ENCODE peak calls at places on chromosome 17, in six cellular contexts. One of them, this sample, is unnamed.

GRCh38 chr17:7294614-7295153 is at the start of gene YBX2:
- DNase-seq in esophagus squamous epithelium: no peak
- DNase-seq in left ventricle myocardium inferior: peak; percentile 64
- DNase-seq in psoas muscle: peak; percentile 81
- DNase-seq in breast epithelium: peak; percentile 77
- DNase-seq in cardiac muscle cell: peak; percentile 96
- DNase-seq in this sample: peak; percentile 67

GRCh38 chr17:75345514-75346167 is 56.4 kb upstream of the SLC25A19 start:
- DNase-seq in esophagus squamous epithelium: no peak
- DNase-seq in left ventricle myocardium inferior: no peak
- DNase-seq in psoas muscle: no peak
- DNase-seq in breast epithelium: no peak
- DNase-seq in cardiac muscle cell: no peak
- DNase-seq in this sample: no peak

GRCh38 chr17:41393294-41393693 is 4.1 kb downstream of the KRT31 start:
- DNase-seq in esophagus squamous epithelium: no peak
- DNase-seq in left ventricle myocardium inferior: no peak
- DNase-seq in psoas muscle: no peak
- DNase-seq in breast epithelium: no peak
- DNase-seq in cardiac muscle cell: peak; percentile 27
- DNase-seq in this sample: no peak

GRCh38 chr17:81309140-81309858 is 14.2 kb upstream of the SLC38A10 start:
- DNase-seq in esophagus squamous epithelium: no peak
- DNase-seq in left ventricle myocardium inferior: peak; percentile 93
- DNase-seq in psoas muscle: peak; percentile 96
- DNase-seq in breast epithelium: peak; percentile 85
- DNase-seq in cardiac muscle cell: peak; percentile 79
- DNase-seq in this sample: peak; percentile 92

GRCh38 chr17:40072481-40073346 is 9.9 kb downstream of the THRA start:
- DNase-seq in esophagus squamous epithelium: no peak
- DNase-seq in left ventricle myocardium inferior: no peak
- DNase-seq in psoas muscle: no peak
- DNase-seq in breast epithelium: no peak
- DNase-seq in cardiac muscle cell: peak; percentile 45
- DNase-seq in this sample: no peak

GRCh38 chr17:50129303-50129945 is 536 bp downstream of the SAMD14 start:
- DNase-seq in esophagus squamous epithelium: no peak
- DNase-seq in left ventricle myocardium inferior: no peak
- DNase-seq in psoas muscle: no peak
- DNase-seq in breast epithelium: no peak
- DNase-seq in cardiac muscle cell: no peak
- DNase-seq in this sample: no peak

GRCh38 chr17:29042679-29043538 is at the start of gene PIPOX:
- DNase-seq in esophagus squamous epithelium: no peak
- DNase-seq in left ventricle myocardium inferior: no peak
- DNase-seq in psoas muscle: no peak
- DNase-seq in breast epithelium: no peak
- DNase-seq in cardiac muscle cell: peak; percentile 85
- DNase-seq in this sample: peak; percentile 65

GRCh38 chr17:8670486-8670885 is 40.0 kb upstream of the MYH10 start:
- DNase-seq in esophagus squamous epithelium: no peak
- DNase-seq in left ventricle myocardium inferior: no peak
- DNase-seq in psoas muscle: no peak
- DNase-seq in breast epithelium: no peak
- DNase-seq in cardiac muscle cell: no peak
- DNase-seq in this sample: no peak

GRCh38 chr17:78541488-78542237 is 35.5 kb downstream of the DNAH17 start:
- DNase-seq in esophagus squamous epithelium: no peak
- DNase-seq in left ventricle myocardium inferior: no peak
- DNase-seq in psoas muscle: no peak
- DNase-seq in breast epithelium: no peak
- DNase-seq in cardiac muscle cell: no peak
- DNase-seq in this sample: peak; percentile 57

DNA sequence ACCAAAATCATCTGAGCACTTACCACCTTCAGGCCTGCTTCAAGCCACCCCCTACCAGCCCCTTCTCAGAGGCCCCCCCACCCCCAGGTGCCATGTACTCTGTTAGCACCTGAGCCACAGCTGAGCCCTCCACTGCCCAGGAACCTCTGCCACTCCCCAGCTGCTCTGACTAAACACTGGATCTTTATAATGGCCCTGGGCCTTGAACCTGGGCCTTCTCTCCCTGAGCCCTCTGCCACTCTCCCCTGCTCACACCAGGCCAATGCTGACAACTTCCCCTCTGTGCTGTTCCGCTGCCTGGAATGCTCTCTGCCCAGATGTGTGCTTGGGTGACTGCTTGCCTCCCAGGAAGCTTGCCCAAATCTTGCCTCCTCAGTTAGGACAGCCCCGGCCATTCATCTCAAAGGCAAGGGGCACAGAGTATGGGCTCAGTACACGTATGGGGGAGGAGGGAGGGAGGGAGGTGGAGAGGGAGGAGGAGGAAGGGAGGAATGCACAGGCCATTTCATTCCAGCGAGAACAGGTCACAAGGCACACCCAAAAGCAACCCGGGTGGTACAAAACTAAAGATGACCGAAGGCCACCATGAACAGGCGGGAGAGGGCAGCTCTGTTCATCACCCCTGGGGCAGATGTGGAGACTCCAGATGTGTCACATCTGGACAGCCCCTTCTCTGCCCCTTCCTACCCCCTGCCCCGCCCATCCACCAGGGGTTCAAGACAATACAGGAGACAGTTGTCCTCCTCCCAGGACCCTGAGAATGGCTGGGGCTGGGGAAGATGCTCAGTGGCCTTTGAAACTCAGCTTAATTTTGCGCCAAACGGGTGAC is 15.3 kb upstream of the TNFRSF13B start:
- DNase-seq in esophagus squamous epithelium: no peak
- DNase-seq in left ventricle myocardium inferior: no peak
- DNase-seq in psoas muscle: no peak
- DNase-seq in breast epithelium: no peak
- DNase-seq in cardiac muscle cell: no peak
- DNase-seq in this sample: no peak
- H3K4me1 ChIP-seq in esophagus squamous epithelium: no peaks in the 10 kb centered on the region
- H3K4me1 ChIP-seq in left ventricle myocardium inferior: peaks cover 18% of the 10 kb centered on the region
- H3K4me1 ChIP-seq in psoas muscle: no peaks in the 10 kb centered on the region
- H3K4me1 ChIP-seq in breast epithelium: no peaks in the 10 kb centered on the region
- H3K4me1 ChIP-seq in cardiac muscle cell: no peaks in the 10 kb centered on the region
- H3K4me1 ChIP-seq in this sample: no peaks in the 10 kb centered on the region

DNA sequence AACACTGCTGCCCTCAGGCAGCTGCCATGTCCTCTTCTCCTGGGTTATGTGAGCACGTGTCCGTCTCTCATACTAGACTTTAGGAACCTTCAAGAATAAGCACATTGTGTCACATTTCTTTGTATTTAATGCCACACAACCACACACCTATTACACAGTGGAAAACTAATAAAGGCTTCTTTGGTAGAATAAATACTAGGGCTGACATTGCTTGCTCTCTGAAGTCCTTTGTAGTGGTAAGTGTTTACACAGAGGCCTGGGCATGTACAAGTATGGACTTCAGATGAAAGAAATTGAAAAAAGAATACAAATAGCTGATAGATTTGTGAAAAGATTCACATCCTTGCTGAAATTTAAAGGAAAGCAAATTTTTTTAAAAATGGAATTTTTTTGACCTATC is 188.1 kb upstream of the CCL2 start:
- DNase-seq in esophagus squamous epithelium: no peak
- DNase-seq in left ventricle myocardium inferior: no peak
- DNase-seq in psoas muscle: no peak
- DNase-seq in breast epithelium: no peak
- DNase-seq in cardiac muscle cell: no peak
- DNase-seq in this sample: no peak
- H3K27ac ChIP-seq in esophagus squamous epithelium: peak overlapping the region; percentile 39
- H3K27ac ChIP-seq in left ventricle myocardium inferior: no peak overlapping the region
- H3K27ac ChIP-seq in psoas muscle: no peak overlapping the region
- H3K27ac ChIP-seq in breast epithelium: no peak overlapping the region
- H3K27ac ChIP-seq in cardiac muscle cell: no peak overlapping the region
- H3K27ac ChIP-seq in this sample: no peak overlapping the region

GRCh38 chr17:62398891-62399290 is 18.5 kb downstream of the EFCAB3 start:
- DNase-seq in esophagus squamous epithelium: no peak
- DNase-seq in left ventricle myocardium inferior: no peak
- DNase-seq in psoas muscle: no peak
- DNase-seq in breast epithelium: no peak
- DNase-seq in cardiac muscle cell: no peak
- DNase-seq in this sample: no peak
- H3K4me3 ChIP-seq in esophagus squamous epithelium: no peak overlapping the region
- H3K4me3 ChIP-seq in left ventricle myocardium inferior: no peak overlapping the region
- H3K4me3 ChIP-seq in psoas muscle: no peak overlapping the region
- H3K4me3 ChIP-seq in breast epithelium: no peak overlapping the region
- H3K4me3 ChIP-seq in cardiac muscle cell: no peak overlapping the region
- H3K4me3 ChIP-seq in this sample: no peak overlapping the region

GRCh38 chr17:1108560-1108809 is 71.3 kb downstream of the ABR start:
- DNase-seq in esophagus squamous epithelium: no peak
- DNase-seq in left ventricle myocardium inferior: no peak
- DNase-seq in psoas muscle: no peak
- DNase-seq in breast epithelium: no peak
- DNase-seq in cardiac muscle cell: no peak
- DNase-seq in this sample: no peak

GRCh38 chr17:1100382-1100781 is 79.4 kb downstream of the ABR start:
- DNase-seq in esophagus squamous epithelium: no peak
- DNase-seq in left ventricle myocardium inferior: no peak
- DNase-seq in psoas muscle: no peak
- DNase-seq in breast epithelium: no peak
- DNase-seq in cardiac muscle cell: no peak
- DNase-seq in this sample: peak; percentile 64

GRCh38 chr17:1107083-1107776 is 72.6 kb downstream of the ABR start:
- DNase-seq in esophagus squamous epithelium: no peak
- DNase-seq in left ventricle myocardium inferior: no peak
- DNase-seq in psoas muscle: no peak
- DNase-seq in breast epithelium: no peak
- DNase-seq in cardiac muscle cell: no peak
- DNase-seq in this sample: no peak

GRCh38 chr17:1107777-1108559 is 71.8 kb downstream of the ABR start:
- DNase-seq in esophagus squamous epithelium: no peak
- DNase-seq in left ventricle myocardium inferior: no peak
- DNase-seq in psoas muscle: no peak
- DNase-seq in breast epithelium: no peak
- DNase-seq in cardiac muscle cell: no peak
- DNase-seq in this sample: no peak

GRCh38 chr17:1104222-1104621 is 75.6 kb downstream of the ABR start:
- DNase-seq in esophagus squamous epithelium: no peak
- DNase-seq in left ventricle myocardium inferior: peak; percentile 65
- DNase-seq in psoas muscle: no peak
- DNase-seq in breast epithelium: no peak
- DNase-seq in cardiac muscle cell: peak; percentile 71
- DNase-seq in this sample: no peak
- H3K4me1 ChIP-seq in esophagus squamous epithelium: peaks cover 9% of the 10 kb centered on the region
- H3K4me1 ChIP-seq in left ventricle myocardium inferior: peaks cover 97% of the 10 kb centered on the region
- H3K4me1 ChIP-seq in psoas muscle: peaks cover 50% of the 10 kb centered on the region
- H3K4me1 ChIP-seq in breast epithelium: peaks cover 13% of the 10 kb centered on the region
- H3K4me1 ChIP-seq in cardiac muscle cell: peaks cover 56% of the 10 kb centered on the region
- H3K4me1 ChIP-seq in this sample: no peaks in the 10 kb centered on the region

DNA sequence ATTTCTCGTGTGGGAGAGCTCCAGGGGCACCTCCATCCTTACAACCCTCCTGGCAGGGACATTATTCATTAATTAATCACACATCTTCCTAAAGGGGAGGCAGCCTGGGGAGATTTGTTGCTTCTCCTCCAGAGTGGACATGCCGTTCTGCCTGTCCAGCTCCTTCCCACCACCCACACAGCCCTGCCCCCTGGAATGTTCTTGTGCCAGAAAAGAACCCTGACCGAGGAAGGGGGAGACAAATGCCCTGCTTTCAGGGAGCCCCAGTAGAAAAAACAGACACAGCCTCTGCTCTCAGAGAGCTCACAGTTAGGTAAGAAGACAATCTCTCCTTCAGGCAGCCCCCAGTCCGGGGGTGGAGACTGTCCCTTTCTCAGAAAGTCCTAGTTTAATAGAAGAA is 8.5 kb upstream of the KIF18B start:
- DNase-seq in esophagus squamous epithelium: no peak
- DNase-seq in left ventricle myocardium inferior: no peak
- DNase-seq in psoas muscle: no peak
- DNase-seq in breast epithelium: peak; percentile 44
- DNase-seq in cardiac muscle cell: no peak
- DNase-seq in this sample: no peak
- H3K27ac ChIP-seq in esophagus squamous epithelium: no peak overlapping the region
- H3K27ac ChIP-seq in left ventricle myocardium inferior: no peak overlapping the region
- H3K27ac ChIP-seq in psoas muscle: no peak overlapping the region
- H3K27ac ChIP-seq in breast epithelium: no peak overlapping the region
- H3K27ac ChIP-seq in cardiac muscle cell: no peak overlapping the region
- H3K27ac ChIP-seq in this sample: no peak overlapping the region

GRCh38 chr17:71071837-71072236 is 902.5 kb downstream of the KCNJ2 start:
- DNase-seq in esophagus squamous epithelium: no peak
- DNase-seq in left ventricle myocardium inferior: no peak
- DNase-seq in psoas muscle: no peak
- DNase-seq in breast epithelium: no peak
- DNase-seq in cardiac muscle cell: no peak
- DNase-seq in this sample: no peak
- H3K4me3 ChIP-seq in esophagus squamous epithelium: no peak overlapping the region
- H3K4me3 ChIP-seq in left ventricle myocardium inferior: no peak overlapping the region
- H3K4me3 ChIP-seq in psoas muscle: no peak overlapping the region
- H3K4me3 ChIP-seq in breast epithelium: no peak overlapping the region
- H3K4me3 ChIP-seq in cardiac muscle cell: no peak overlapping the region
- H3K4me3 ChIP-seq in this sample: no peak overlapping the region

DNA sequence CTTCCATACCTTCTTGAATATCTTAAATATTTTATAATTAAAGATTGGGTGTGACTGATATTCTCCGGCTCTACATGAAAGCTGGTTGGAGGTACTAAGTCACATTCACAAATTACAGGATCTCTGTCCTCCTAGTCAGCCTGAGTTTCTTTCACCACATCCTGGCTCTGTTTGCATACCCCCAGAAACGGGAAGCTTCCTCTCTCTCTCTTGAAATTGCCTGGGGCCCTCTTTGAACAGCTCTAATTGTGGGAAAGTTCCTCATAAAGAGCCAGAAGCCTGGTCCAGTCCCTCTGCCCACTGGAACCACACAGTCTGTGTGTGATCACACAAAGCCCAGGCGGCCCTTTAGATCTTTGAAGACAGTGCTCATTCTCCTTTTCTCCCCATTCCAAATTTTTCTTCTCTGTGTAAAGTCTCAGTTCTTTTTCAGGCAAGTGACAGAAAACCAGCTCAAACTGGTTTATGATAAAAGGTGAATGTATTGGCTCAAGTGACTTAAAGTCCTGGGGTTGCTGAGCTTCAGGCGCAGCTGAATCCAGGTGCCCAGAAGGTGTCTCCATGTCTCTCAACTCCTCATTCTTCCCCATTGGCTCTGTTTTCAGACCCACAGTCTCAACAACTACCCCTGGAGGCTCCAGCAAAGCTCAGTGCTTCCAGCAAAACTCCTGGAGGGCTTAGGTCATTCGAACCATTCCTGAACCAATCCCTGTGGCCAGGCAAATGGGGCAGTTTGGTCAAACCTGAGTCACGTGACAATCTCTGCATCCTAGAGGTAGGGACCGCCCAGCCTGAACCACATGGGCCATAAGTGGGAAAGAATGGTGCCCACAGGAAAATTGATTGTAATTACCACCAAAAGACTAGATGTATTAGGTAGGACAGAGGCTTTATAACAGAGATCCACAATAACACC is 8.5 kb upstream of the RAI1 start:
- DNase-seq in esophagus squamous epithelium: no peak
- DNase-seq in left ventricle myocardium inferior: no peak
- DNase-seq in psoas muscle: no peak
- DNase-seq in breast epithelium: no peak
- DNase-seq in cardiac muscle cell: no peak
- DNase-seq in this sample: no peak
- H3K4me1 ChIP-seq in esophagus squamous epithelium: no peaks in the 10 kb centered on the region
- H3K4me1 ChIP-seq in left ventricle myocardium inferior: peaks cover 33% of the 10 kb centered on the region
- H3K4me1 ChIP-seq in psoas muscle: peaks cover 9% of the 10 kb centered on the region
- H3K4me1 ChIP-seq in breast epithelium: no peaks in the 10 kb centered on the region
- H3K4me1 ChIP-seq in cardiac muscle cell: peaks cover 8% of the 10 kb centered on the region
- H3K4me1 ChIP-seq in this sample: no peaks in the 10 kb centered on the region

This sample was measured in aorta.